ENCODE peak calls at places on chromosomes 13 and 19, in seven cellular contexts. P is right atrium auricular region; E is IMR-90; K is left ventricle myocardium inferior; M is colonic mucosa; Z is ascending aorta; R is CD4-positive, alpha-beta T cell. O is an unnamed sample.

GRCh38 chr13:45792827-45793303 is 58.7 kb downstream of the SIAH3 start:
- DNase-seq in P (no peak), E (no peak), K (no peak), M (no peak), Z (no peak), R (no peak), O (peak)

GRCh38 chr13:22074403-22074802 is 403.5 kb downstream of the FGF9 start:
- DNase-seq in P (no peak), E (no peak), K (no peak), M (no peak), Z (no peak), R (no peak), O (no peak)

GRCh38 chr19:30371960-30372824 is at the start of gene ZNF536:
- DNase-seq in P (no peak), E (no peak), K (no peak), M (no peak), Z (no peak), R (no peak), O (no peak)

GRCh38 chr13:33351324-33351723 is 65.8 kb upstream of the STARD13 start:
- DNase-seq in P (no peak), E (peak), K (no peak), M (peak), Z (no peak), R (no peak), O (no peak)

GRCh38 chr13:26895808-26896466 is 135.4 kb upstream of the GPR12 start:
- DNase-seq in P (no peak), E (no peak), K (no peak), M (no peak), Z (no peak), R (no peak), O (no peak)

GRCh38 chr19:51398096-51398704 is 7.8 kb upstream of the C19orf84 start:
- DNase-seq in P (no peak), E (peak), K (no peak), M (no peak), Z (no peak), R (no peak), O (no peak)

GRCh38 chr13:26051231-26052135 is at the start of gene SHISA2:
- DNase-seq in P (no peak), E (peak), K (peak), M (peak), Z (no peak), R (peak), O (no peak)

GRCh38 chr13:74907788-74908187 is 574.2 kb downstream of the TBC1D4 start:
- DNase-seq in P (no peak), E (no peak), K (no peak), M (no peak), Z (no peak), R (no peak), O (no peak)

GRCh38 chr13:43728411-43728810 is 58.4 kb downstream of the ENOX1 start:
- DNase-seq in P (no peak), E (no peak), K (no peak), M (no peak), Z (no peak), R (no peak), O (no peak)

GRCh38 chr13:79662882-79663281 is 181.9 kb downstream of the NDFIP2 start:
- DNase-seq in P (no peak), E (no peak), K (peak), M (peak), Z (no peak), R (no peak), O (no peak)

GRCh38 chr19:10566658-10567410 is 1.0 kb upstream of the KRI1 start:
- DNase-seq in P (no peak), E (no peak), K (no peak), M (peak), Z (peak), R (no peak), O (peak)

GRCh38 chr13:44620057-44620456 is 43.9 kb upstream of the TSC22D1 start:
- DNase-seq in P (no peak), E (peak), K (no peak), M (no peak), Z (no peak), R (no peak), O (no peak)

GRCh38 chr13:44281252-44282000 is 92.2 kb upstream of the SERP2 start:
- DNase-seq in P (no peak), E (no peak), K (no peak), M (no peak), Z (no peak), R (no peak), O (no peak)

GRCh38 chr19:48329167-48329891 is 4.0 kb downstream of the EMP3 start:
- DNase-seq in P (no peak), E (peak), K (no peak), M (no peak), Z (no peak), R (peak), O (no peak)

DNA sequence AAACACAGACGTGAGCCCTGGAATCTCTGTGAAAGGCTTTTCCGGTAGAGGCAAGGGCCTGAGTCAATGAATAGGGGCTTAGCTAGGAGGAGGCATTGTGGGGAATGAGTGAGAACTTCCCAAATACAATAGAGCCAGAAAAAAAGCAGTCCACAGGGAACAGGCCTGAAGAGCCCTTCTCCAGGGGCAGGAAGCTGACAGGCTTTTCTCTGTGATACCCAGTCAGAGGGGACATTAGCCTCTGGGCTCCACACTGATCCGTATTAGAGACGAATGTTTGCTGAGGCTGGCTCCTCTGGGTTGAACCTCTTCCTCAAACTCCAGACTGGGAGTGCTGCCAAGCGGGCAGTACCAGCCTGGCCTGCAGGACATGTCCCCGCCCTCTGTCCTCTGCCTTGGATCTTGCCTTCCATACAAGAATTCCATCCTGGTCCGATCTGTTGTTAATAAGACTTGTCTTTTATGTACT is 2.3 kb downstream of the DHRS12 start:
- DNase-seq in P (peak), E (no peak), K (peak), M (peak), Z (peak), R (no peak), O (peak)
- H3K27ac ChIP-seq in P (peak), E (no peak), K (peak), M (peak), Z (peak), R (peak), O (peak)

GRCh38 chr13:51220706-51221105 is 1.5 kb upstream of the FAM124A start:
- DNase-seq in P (no peak), E (no peak), K (no peak), M (no peak), Z (no peak), R (no peak), O (no peak)

GRCh38 chr13:51222510-51223283 is 499 bp downstream of the FAM124A start:
- DNase-seq in P (no peak), E (no peak), K (no peak), M (no peak), Z (no peak), R (no peak), O (no peak)

GRCh38 chr13:51221108-51221507 is 1.1 kb upstream of the FAM124A start:
- DNase-seq in P (no peak), E (no peak), K (no peak), M (no peak), Z (no peak), R (no peak), O (no peak)

GRCh38 chr13:51223284-51224270 is 1.4 kb downstream of the FAM124A start:
- DNase-seq in P (no peak), E (no peak), K (no peak), M (no peak), Z (no peak), R (no peak), O (no peak)

DNA sequence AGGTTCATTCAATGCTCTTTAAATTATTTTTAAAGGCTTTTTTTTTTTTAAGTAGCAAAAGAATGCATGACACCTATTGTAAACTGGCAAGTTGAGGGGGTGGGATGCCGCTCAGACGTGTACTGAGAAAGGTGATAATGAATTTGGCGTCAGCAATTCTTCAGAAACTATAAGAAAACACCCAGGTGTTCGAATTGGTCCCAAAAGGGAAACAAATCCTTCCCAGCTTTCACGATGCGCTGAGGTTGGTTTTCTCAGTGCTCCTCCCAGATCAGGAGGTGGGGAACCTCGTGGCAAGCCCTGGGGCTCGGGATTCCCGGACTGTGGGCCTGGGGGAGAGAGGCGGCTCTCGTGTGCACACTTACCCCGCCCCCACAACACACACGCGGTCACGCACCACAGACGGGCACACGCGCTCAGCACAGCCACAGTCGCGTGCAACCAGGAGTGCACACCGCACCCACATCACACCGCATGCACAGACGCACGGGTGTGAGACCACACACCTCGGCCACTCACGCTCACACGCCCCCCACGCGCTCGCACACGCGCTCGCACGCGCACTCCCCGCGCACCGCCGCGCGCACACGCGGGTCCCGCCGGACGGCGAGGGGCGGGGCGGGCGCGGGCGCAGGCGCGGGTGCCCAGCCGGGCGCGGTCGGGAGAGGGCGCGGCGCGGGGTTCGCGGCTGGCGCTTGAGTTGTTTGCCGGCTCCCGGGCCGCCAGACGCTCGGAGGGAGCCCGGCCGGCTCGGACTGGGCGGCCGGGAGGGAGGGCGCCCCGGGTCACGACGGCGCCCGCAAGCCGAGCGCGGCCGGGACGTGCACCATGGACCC is at the start of gene FAM124A:
- DNase-seq in P (no peak), E (peak), K (peak), M (peak), Z (peak), R (no peak), O (no peak)
- TF ChIP-seq CTCF in P (no peak), E (peak), K (peak), M (no peak), Z (peak), R (no peak), O (no peak)

GRCh38 chr13:111401151-111401550 is 80.7 kb downstream of the TEX29 start:
- DNase-seq in P (no peak), E (no peak), K (no peak), M (no peak), Z (no peak), R (no peak), O (no peak)

GRCh38 chr13:111401755-111402154 is 81.3 kb downstream of the TEX29 start:
- DNase-seq in P (no peak), E (no peak), K (no peak), M (no peak), Z (no peak), R (no peak), O (no peak)

GRCh38 chr13:111404746-111405145 is 84.3 kb downstream of the TEX29 start:
- DNase-seq in P (no peak), E (no peak), K (no peak), M (no peak), Z (no peak), R (no peak), O (no peak)

GRCh38 chr13:111402441-111402840 is 82.0 kb downstream of the TEX29 start:
- DNase-seq in P (no peak), E (no peak), K (no peak), M (no peak), Z (no peak), R (no peak), O (no peak)

DNA sequence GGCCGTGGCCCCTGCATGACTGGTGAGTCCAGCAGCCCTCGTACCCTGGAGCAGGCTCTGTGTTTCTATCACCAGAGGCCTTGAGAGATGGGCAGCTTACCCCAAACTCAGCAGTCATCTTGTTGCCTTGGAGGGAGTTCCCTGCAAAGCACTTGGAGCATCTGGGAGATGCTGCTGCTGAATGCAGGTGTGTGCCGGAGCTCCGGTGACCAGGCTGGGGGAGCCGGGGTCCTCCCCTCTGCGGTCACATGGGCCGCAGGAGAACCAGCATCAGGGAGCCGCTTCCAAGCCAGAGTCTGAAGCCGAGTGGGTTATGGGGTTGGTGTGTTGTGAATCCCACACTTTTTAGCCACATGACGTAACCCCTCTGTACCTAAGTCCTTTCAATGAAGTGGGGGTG is 82.8 kb downstream of the TEX29 start:
- DNase-seq in P (no peak), E (no peak), K (no peak), M (no peak), Z (no peak), R (no peak), O (no peak)
- H3K27ac ChIP-seq in P (no peak), E (no peak), K (no peak), M (no peak), Z (no peak), R (no peak), O (no peak)

GRCh38 chr19:5052515-5052914 is 83.6 kb downstream of the KDM4B start:
- DNase-seq in P (no peak), E (no peak), K (no peak), M (no peak), Z (no peak), R (no peak), O (no peak)
- TF ChIP-seq CTCF in P (peak), E (no peak), K (no peak), M (no peak), Z (no peak), R (no peak), O (no peak)

O was measured in coronary artery.